ENCODE peak calls at places on chromosomes 16 and 17, in four cellular contexts. W is upper lobe of right lung, Z is fibroblast of mammary gland, D is hepatocyte. Y is an unnamed sample.

GRCh38 chr16:68090526-68090925 is 5.4 kb downstream of the NFATC3 start:
- DNase-seq in W (no peak), Z (no peak), D (no peak), Y (no peak)

GRCh38 chr17:9790889-9791876 is at the start of gene DHRS7C:
- DNase-seq in W (no peak), Z (no peak), D (no peak), Y (no peak)

GRCh38 chr16:46658925-46659324 is 30.1 kb downstream of the VPS35 start:
- DNase-seq in W (no peak), Z (no peak), D (no peak), Y (no peak)

GRCh38 chr17:35170968-35171771 is 23.0 kb downstream of the SLC35G3 start:
- DNase-seq in W (no peak), Z (peak; percentile 47), D (no peak), Y (no peak)

GRCh38 chr17:10327640-10328039 is 45.2 kb downstream of the MYH13 start:
- DNase-seq in W (peak; percentile 81), Z (peak; percentile 82), D (peak; percentile 93), Y (peak; percentile 68)

GRCh38 chr17:3594056-3594810 is 15.0 kb downstream of the TRPV1 start:
- DNase-seq in W (no peak), Z (peak; percentile 83), D (no peak), Y (peak; percentile 57)

GRCh38 chr17:14793237-14793636 is 471.9 kb downstream of the PMP22 start:
- DNase-seq in W (no peak), Z (peak; percentile 88), D (no peak), Y (peak; percentile 51)

GRCh38 chr17:7745748-7746470 is 28.4 kb downstream of the DNAH2 start:
- DNase-seq in W (peak; percentile 67), Z (peak; percentile 81), D (peak; percentile 82), Y (peak; percentile 85)

GRCh38 chr17:59181481-59181880 is 25.9 kb downstream of the PRR11 start:
- DNase-seq in W (no peak), Z (no peak), D (no peak), Y (no peak)

GRCh38 chr16:81798311-81799137 is 19.4 kb downstream of the PLCG2 start:
- DNase-seq in W (peak; percentile 67), Z (no peak), D (no peak), Y (no peak)

GRCh38 chr17:59607817-59608403 is 11.8 kb upstream of the CLTC start:
- DNase-seq in W (no peak), Z (no peak), D (peak; percentile 14), Y (no peak)

GRCh38 chr16:74586948-74587347 is 20.0 kb downstream of the GLG1 start:
- DNase-seq in W (no peak), Z (no peak), D (peak; percentile 53), Y (no peak)

GRCh38 chr17:348692-349425 is 3.7 kb downstream of the RPH3AL start:
- DNase-seq in W (peak; percentile 78), Z (peak; percentile 13), D (no peak), Y (no peak)

GRCh38 chr17:44547625-44548297 is 9.5 kb upstream of the FZD2 start:
- DNase-seq in W (no peak), Z (no peak), D (peak; percentile 68), Y (no peak)

GRCh38 chr17:75238684-75239191 is 22.7 kb downstream of the GGA3 start:
- DNase-seq in W (peak; percentile 75), Z (peak; percentile 74), D (peak; percentile 79), Y (peak; percentile 81)

GRCh38 chr17:73142763-73143395 is 21.9 kb upstream of the SSTR2 start:
- DNase-seq in W (no peak), Z (peak; percentile 49), D (no peak), Y (peak; percentile 35)

GRCh38 chr16:85078952-85079351 is 33.3 kb downstream of the CIBAR2 start:
- DNase-seq in W (no peak), Z (no peak), D (no peak), Y (no peak)

GRCh38 chr16:84585886-84586285 is 32.0 kb downstream of the COTL1 start:
- DNase-seq in W (no peak), Z (no peak), D (no peak), Y (no peak)

GRCh38 chr16:85615014-85615851 is 2.1 kb downstream of the GSE1 start:
- DNase-seq in W (peak; percentile 96), Z (no peak), D (peak; percentile 95), Y (no peak)

GRCh38 chr17:36884495-36885160 is 52.6 kb upstream of the LHX1 start:
- DNase-seq in W (no peak), Z (no peak), D (no peak), Y (no peak)

GRCh38 chr17:8062435-8062806 is 23.6 kb downstream of the ALOX15B start:
- DNase-seq in W (no peak), Z (peak; percentile 63), D (no peak), Y (peak; percentile 50)

GRCh38 chr17:50609376-50610074 is 25.2 kb upstream of the ABCC3 start:
- DNase-seq in W (no peak), Z (no peak), D (no peak), Y (no peak)

GRCh38 chr16:72094266-72094610 is 591 bp downstream of the DHX38 start:
- DNase-seq in W (no peak), Z (no peak), D (peak; percentile 35), Y (no peak)

GRCh38 chr16:6573577-6573976 is 759.1 kb upstream of the RBFOX1 start:
- DNase-seq in W (peak; percentile 67), Z (no peak), D (peak; percentile 60), Y (no peak)

GRCh38 chr16:48497932-48498760 is 111.8 kb downstream of the N4BP1 start:
- DNase-seq in W (no peak), Z (no peak), D (no peak), Y (no peak)

GRCh38 chr16:53281280-53281679 is 153.0 kb upstream of the RBL2 start:
- DNase-seq in W (no peak), Z (peak; percentile 30), D (no peak), Y (no peak)

GRCh38 chr17:3475812-3476686 is at the start of gene ASPA:
- DNase-seq in W (no peak), Z (peak; percentile 46), D (no peak), Y (no peak)

GRCh38 chr17:21042434-21043295 is at the start of gene USP22:
- DNase-seq in W (no peak), Z (no peak), D (no peak), Y (no peak)

GRCh38 chr16:886084-886543 is 84.7 kb downstream of the LMF1 start:
- DNase-seq in W (no peak), Z (no peak), D (peak; percentile 36), Y (no peak)

GRCh38 chr17:42107597-42108576 is 4.6 kb downstream of the DHX58 start:
- DNase-seq in W (peak; percentile 88), Z (no peak), D (peak; percentile 93), Y (peak; percentile 47)

GRCh38 chr17:21452377-21453143 is 76.4 kb downstream of the KCNJ12 start:
- DNase-seq in W (peak; percentile 75), Z (peak; percentile 84), D (peak; percentile 67), Y (peak; percentile 84)

GRCh38 chr17:68246271-68247028 is 1.4 kb upstream of the AMZ2 start:
- DNase-seq in W (no peak), Z (no peak), D (no peak), Y (no peak)

GRCh38 chr17:76478097-76478496 is 10.7 kb downstream of the AANAT start:
- DNase-seq in W (no peak), Z (no peak), D (no peak), Y (no peak)

GRCh38 chr17:76479515-76480048 is 12.2 kb downstream of the AANAT start:
- DNase-seq in W (no peak), Z (no peak), D (no peak), Y (no peak)

GRCh38 chr17:76478730-76479514 is 11.5 kb downstream of the AANAT start:
- DNase-seq in W (peak; percentile 43), Z (no peak), D (no peak), Y (no peak)

GRCh38 chr17:76481091-76481655 is 13.8 kb downstream of the AANAT start:
- DNase-seq in W (no peak), Z (no peak), D (no peak), Y (no peak)

DNA sequence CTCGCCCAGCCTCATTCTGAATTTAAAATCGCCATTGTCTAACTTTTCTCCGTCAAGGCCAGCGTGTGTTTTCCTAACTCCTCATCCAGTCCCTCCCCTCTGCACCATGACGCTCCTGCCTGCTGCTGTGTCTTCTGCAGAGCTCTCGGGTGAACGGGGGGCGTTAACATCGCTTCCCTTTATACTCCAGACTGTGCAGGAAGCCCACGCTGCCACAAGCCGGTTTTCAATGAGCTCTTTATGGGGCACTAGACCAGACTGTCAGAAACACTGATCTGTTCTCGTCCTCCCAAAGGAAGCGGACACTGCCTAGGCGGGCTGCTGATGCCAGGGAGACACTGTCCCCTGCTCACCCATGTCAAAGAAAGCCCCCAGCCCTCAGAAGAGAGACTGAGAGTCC is 13.3 kb downstream of the AANAT start:
- DNase-seq in W (no peak), Z (no peak), D (no peak), Y (no peak)
- H3K4me3 ChIP-seq in W (no peak overlapping the region), Z (no peak overlapping the region), D (no peak overlapping the region), Y (no peak overlapping the region)

DNA sequence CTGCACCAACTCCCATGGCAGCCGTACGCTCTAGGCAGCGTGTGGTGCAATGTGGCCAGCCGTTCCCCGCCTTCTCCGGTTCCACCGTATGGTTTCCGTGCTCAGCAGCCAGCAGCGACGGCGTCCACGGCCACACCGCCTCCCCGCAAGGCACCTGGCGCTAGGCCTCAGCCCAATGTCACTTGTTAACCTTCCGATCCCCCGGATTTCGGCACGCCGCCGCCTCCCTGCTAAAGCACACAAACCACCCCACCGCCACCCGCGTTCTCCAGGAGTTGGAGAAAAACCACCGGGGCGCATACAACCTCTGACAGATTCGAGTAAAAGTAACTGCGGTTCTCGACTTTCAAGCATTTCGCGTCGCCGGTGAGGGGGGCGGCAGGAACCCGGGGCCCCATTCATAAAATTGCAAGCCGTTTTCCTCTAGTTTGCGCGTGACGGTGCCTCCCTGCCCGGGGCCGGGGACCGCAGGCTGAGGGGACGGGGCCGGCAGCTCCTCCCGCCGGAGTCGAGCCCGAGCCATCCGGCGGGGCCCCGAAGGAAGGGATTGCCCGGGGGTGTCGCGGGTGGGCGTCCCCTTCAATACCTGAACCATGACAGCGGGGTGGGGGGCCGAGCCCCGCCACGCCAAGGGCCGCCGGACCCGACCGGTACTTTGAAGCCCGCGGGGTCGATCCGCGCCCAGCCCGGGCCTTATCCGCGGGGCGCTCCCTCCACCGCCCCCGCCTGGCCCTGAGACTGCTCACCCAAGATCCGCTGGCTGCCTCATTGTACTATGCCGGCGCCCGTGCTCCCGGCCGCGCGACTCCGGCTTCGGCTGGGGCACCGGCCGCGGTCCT is at the start of gene TEX2:
- DNase-seq in W (peak; percentile 86), Z (no peak), D (peak; percentile 65), Y (peak; percentile 57)
- TF ChIP-seq CTCF in W (no peak), Z (no peak), D (no peak), Y (no peak)

DNA sequence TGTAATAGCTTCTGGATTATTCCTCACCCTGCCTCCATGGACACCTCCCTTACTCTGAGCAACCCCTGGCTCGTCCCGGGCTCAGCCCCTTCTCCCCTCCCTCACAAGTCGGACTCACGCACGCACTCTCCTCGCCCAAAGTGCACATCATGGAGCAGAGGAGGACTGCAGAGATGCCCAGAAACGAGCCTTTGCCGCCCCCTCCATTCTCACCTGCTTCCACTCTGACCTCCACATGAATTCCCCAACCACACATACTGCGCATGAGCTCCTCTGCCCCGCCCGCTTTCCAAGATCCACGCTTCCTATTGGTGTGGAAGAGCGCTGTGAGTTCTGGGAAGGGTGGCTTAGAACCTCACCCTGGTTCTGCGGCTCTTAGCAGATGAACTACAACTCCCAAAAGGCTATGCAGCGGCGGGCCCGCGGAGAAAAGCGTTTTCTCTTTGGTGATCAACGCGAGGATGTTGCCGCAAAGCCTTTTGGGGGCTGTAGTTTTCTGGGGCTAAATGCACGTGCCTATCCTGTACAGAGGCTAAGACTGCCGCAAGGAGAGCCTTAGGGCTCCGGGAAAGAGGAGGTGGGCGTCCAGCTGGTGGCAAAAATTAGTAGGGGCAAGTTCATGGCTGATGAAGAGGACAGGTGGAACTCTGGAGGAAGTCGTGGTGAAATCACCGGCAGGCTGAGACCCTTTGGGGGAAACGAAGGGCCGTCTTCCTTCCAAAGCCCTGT is at the start of gene PHB1:
- DNase-seq in W (peak; percentile 97), Z (peak; percentile 97), D (peak; percentile 97), Y (peak; percentile 99)
- H3K4me3 ChIP-seq in W (peak within 1 kb of the TSS; percentile 94), Z (peak within 1 kb of the TSS; percentile 100), D (peak within 1 kb of the TSS; percentile 77), Y (peak within 1 kb of the TSS; percentile 100)

GRCh38 chr16:57187508-57187854 is 1.4 kb downstream of the RSPRY1 start:
- DNase-seq in W (no peak), Z (no peak), D (peak; percentile 24), Y (no peak)
- TF ChIP-seq CTCF in W (no peak), Z (no peak), D (no peak), Y (no peak)